ENCODE peak calls at places on chromosomes 6 and 20, in seven cellular contexts. One of them, this sample, is unnamed.

GRCh38 chr20:12835999-12836398 is 172.8 kb upstream of the SPTLC3 start:
- DNase-seq in GM12878: no peak
- DNase-seq in A549: no peak
- DNase-seq in K562: no peak
- DNase-seq in HCT116: no peak
- DNase-seq in HepG2: no peak
- DNase-seq in H1: peak
- DNase-seq in this sample: no peak

GRCh38 chr6:112360498-112360897 is 13.4 kb downstream of the RFPL4B start:
- DNase-seq in GM12878: no peak
- DNase-seq in A549: no peak
- DNase-seq in K562: no peak
- DNase-seq in HCT116: no peak
- DNase-seq in HepG2: no peak
- DNase-seq in H1: no peak
- DNase-seq in this sample: peak

GRCh38 chr6:111808493-111808892 is 64.8 kb downstream of the FYN start:
- DNase-seq in GM12878: no peak
- DNase-seq in A549: no peak
- DNase-seq in K562: no peak
- DNase-seq in HCT116: no peak
- DNase-seq in HepG2: no peak
- DNase-seq in H1: no peak
- DNase-seq in this sample: no peak

GRCh38 chr6:90005048-90005827 is 111.0 kb downstream of the GJA10 start:
- DNase-seq in GM12878: no peak
- DNase-seq in A549: no peak
- DNase-seq in K562: no peak
- DNase-seq in HCT116: no peak
- DNase-seq in HepG2: no peak
- DNase-seq in H1: no peak
- DNase-seq in this sample: no peak

GRCh38 chr6:78629154-78629721 is 238.1 kb upstream of the IRAK1BP1 start:
- DNase-seq in GM12878: no peak
- DNase-seq in A549: no peak
- DNase-seq in K562: no peak
- DNase-seq in HCT116: no peak
- DNase-seq in HepG2: no peak
- DNase-seq in H1: no peak
- DNase-seq in this sample: peak

GRCh38 chr20:62500237-62500864 is 24.6 kb upstream of the GATA5 start:
- DNase-seq in GM12878: no peak
- DNase-seq in A549: peak
- DNase-seq in K562: peak
- DNase-seq in HCT116: peak
- DNase-seq in HepG2: peak
- DNase-seq in H1: no peak
- DNase-seq in this sample: peak

GRCh38 chr6:85703359-85703758 is 60.7 kb upstream of the SYNCRIP start:
- DNase-seq in GM12878: no peak
- DNase-seq in A549: no peak
- DNase-seq in K562: no peak
- DNase-seq in HCT116: no peak
- DNase-seq in HepG2: no peak
- DNase-seq in H1: no peak
- DNase-seq in this sample: no peak

GRCh38 chr6:99611148-99611547 is 4.5 kb downstream of the PRDM13 start:
- DNase-seq in GM12878: peak
- DNase-seq in A549: no peak
- DNase-seq in K562: no peak
- DNase-seq in HCT116: no peak
- DNase-seq in HepG2: no peak
- DNase-seq in H1: no peak
- DNase-seq in this sample: peak

GRCh38 chr6:132300323-132300949 is 100.8 kb downstream of the MOXD1 start:
- DNase-seq in GM12878: no peak
- DNase-seq in A549: peak
- DNase-seq in K562: no peak
- DNase-seq in HCT116: peak
- DNase-seq in HepG2: peak
- DNase-seq in H1: no peak
- DNase-seq in this sample: peak

GRCh38 chr6:152952045-152952444 is 30.8 kb downstream of the FBXO5 start:
- DNase-seq in GM12878: no peak
- DNase-seq in A549: no peak
- DNase-seq in K562: no peak
- DNase-seq in HCT116: no peak
- DNase-seq in HepG2: peak
- DNase-seq in H1: peak
- DNase-seq in this sample: peak

GRCh38 chr6:56753801-56754200 is 111.1 kb upstream of the DST start:
- DNase-seq in GM12878: no peak
- DNase-seq in A549: no peak
- DNase-seq in K562: no peak
- DNase-seq in HCT116: no peak
- DNase-seq in HepG2: no peak
- DNase-seq in H1: no peak
- DNase-seq in this sample: no peak

GRCh38 chr20:58557713-58558335 is 42.6 kb upstream of the APCDD1L start:
- DNase-seq in GM12878: no peak
- DNase-seq in A549: no peak
- DNase-seq in K562: no peak
- DNase-seq in HCT116: no peak
- DNase-seq in HepG2: no peak
- DNase-seq in H1: no peak
- DNase-seq in this sample: peak

GRCh38 chr20:58420798-58421496 is 31.9 kb downstream of the VAPB start:
- DNase-seq in GM12878: no peak
- DNase-seq in A549: peak
- DNase-seq in K562: no peak
- DNase-seq in HCT116: peak
- DNase-seq in HepG2: no peak
- DNase-seq in H1: no peak
- DNase-seq in this sample: peak

GRCh38 chr6:38713812-38714211 is 1.3 kb upstream of the DNAH8 start:
- DNase-seq in GM12878: no peak
- DNase-seq in A549: no peak
- DNase-seq in K562: no peak
- DNase-seq in HCT116: no peak
- DNase-seq in HepG2: no peak
- DNase-seq in H1: no peak
- DNase-seq in this sample: no peak

GRCh38 chr20:47810116-47810672 is 24.9 kb upstream of the SULF2 start:
- DNase-seq in GM12878: no peak
- DNase-seq in A549: no peak
- DNase-seq in K562: no peak
- DNase-seq in HCT116: no peak
- DNase-seq in HepG2: no peak
- DNase-seq in H1: no peak
- DNase-seq in this sample: no peak

GRCh38 chr20:8227293-8227692 is 95.2 kb downstream of the PLCB1 start:
- DNase-seq in GM12878: no peak
- DNase-seq in A549: no peak
- DNase-seq in K562: no peak
- DNase-seq in HCT116: no peak
- DNase-seq in HepG2: no peak
- DNase-seq in H1: no peak
- DNase-seq in this sample: no peak
- TF ChIP-seq CEBPB in GM12878: no peak
- TF ChIP-seq CEBPB in A549: no peak
- TF ChIP-seq CEBPB in K562: no peak
- TF ChIP-seq CEBPB in HCT116: no peak
- TF ChIP-seq CEBPB in HepG2: no peak
- TF ChIP-seq CEBPB in H1: no peak
- TF ChIP-seq CEBPB in this sample: no peak

DNA sequence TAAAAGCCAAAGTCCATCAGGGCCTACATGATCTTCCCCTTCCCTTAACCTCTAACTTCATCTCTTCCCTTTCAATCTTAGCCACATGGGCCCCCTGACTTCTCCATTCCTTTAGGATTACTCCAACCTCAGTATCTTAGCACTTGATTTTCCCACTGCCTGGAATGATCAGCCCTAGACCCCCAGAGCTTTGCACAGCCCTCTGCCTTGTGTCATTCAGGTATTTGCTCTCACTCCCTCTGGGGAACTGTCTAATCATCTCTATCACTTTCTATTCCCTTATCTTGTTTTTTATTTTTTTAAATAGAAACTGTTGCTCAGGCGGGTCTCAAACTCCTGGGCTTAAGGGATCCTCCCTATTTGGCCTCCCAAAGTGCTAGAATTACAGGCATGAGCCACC is 13.3 kb upstream of the ZNFX1 start:
- DNase-seq in GM12878: no peak
- DNase-seq in A549: no peak
- DNase-seq in K562: no peak
- DNase-seq in HCT116: no peak
- DNase-seq in HepG2: no peak
- DNase-seq in H1: no peak
- DNase-seq in this sample: no peak
- H3K27ac ChIP-seq in GM12878: peak
- H3K27ac ChIP-seq in A549: no peak
- H3K27ac ChIP-seq in K562: peak
- H3K27ac ChIP-seq in HCT116: peak
- H3K27ac ChIP-seq in HepG2: peak
- H3K27ac ChIP-seq in H1: no peak
- H3K27ac ChIP-seq in this sample: no peak

GRCh38 chr6:139372326-139373153 is 1.9 kb downstream of the CITED2 start:
- DNase-seq in GM12878: no peak
- DNase-seq in A549: no peak
- DNase-seq in K562: no peak
- DNase-seq in HCT116: no peak
- DNase-seq in HepG2: no peak
- DNase-seq in H1: no peak
- DNase-seq in this sample: peak

GRCh38 chr6:139370047-139370706 is 4.3 kb downstream of the CITED2 start:
- DNase-seq in GM12878: no peak
- DNase-seq in A549: no peak
- DNase-seq in K562: no peak
- DNase-seq in HCT116: no peak
- DNase-seq in HepG2: peak
- DNase-seq in H1: no peak
- DNase-seq in this sample: peak

GRCh38 chr6:139373154-139373927 is 1.1 kb downstream of the CITED2 start:
- DNase-seq in GM12878: peak
- DNase-seq in A549: peak
- DNase-seq in K562: peak
- DNase-seq in HCT116: no peak
- DNase-seq in HepG2: peak
- DNase-seq in H1: no peak
- DNase-seq in this sample: peak

GRCh38 chr6:139370707-139371345 is 3.6 kb downstream of the CITED2 start:
- DNase-seq in GM12878: no peak
- DNase-seq in A549: no peak
- DNase-seq in K562: no peak
- DNase-seq in HCT116: no peak
- DNase-seq in HepG2: no peak
- DNase-seq in H1: no peak
- DNase-seq in this sample: peak

DNA sequence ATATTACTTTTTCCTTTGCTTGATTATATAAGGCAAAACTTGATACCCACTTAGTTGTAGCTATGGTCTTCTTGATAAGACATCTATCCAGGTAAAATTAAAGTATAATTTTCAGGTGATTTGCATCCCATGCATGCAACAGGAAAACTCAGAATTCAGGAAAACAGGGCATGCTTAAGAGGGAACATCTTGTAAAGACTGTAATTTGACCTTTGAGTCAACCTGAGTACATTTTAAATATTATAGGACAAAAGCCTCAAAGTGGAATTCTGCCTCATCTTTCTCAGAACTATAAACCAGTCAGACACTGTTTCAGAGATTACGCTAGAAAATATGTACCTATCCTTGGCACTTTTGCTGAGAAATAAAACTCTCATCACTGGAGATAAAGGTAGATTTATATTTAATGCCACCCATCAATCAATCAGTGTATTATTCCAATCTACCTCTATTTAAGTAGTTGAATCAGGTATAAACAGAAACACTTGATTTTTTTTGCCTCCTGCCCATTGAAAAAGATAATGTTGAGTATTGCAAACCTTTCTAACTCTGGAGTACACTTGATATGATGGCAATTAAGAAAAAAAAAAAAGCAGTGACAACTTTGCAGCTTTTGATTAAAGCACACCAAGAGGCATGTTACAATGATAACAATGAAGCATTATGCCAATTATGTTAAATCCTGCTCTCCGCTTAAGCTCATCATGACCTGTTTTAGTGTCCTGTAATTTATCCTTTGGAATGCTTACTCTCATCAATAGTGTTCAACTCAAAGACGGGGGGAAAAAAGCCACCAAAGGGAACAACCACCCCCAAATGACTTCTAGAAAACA is 2.8 kb downstream of the CITED2 start:
- DNase-seq in GM12878: no peak
- DNase-seq in A549: no peak
- DNase-seq in K562: no peak
- DNase-seq in HCT116: no peak
- DNase-seq in HepG2: no peak
- DNase-seq in H1: no peak
- DNase-seq in this sample: peak
- H3K4me3 ChIP-seq in GM12878: peak
- H3K4me3 ChIP-seq in A549: peak
- H3K4me3 ChIP-seq in K562: peak
- H3K4me3 ChIP-seq in HCT116: no peak
- H3K4me3 ChIP-seq in HepG2: peak
- H3K4me3 ChIP-seq in H1: peak
- H3K4me3 ChIP-seq in this sample: peak

DNA sequence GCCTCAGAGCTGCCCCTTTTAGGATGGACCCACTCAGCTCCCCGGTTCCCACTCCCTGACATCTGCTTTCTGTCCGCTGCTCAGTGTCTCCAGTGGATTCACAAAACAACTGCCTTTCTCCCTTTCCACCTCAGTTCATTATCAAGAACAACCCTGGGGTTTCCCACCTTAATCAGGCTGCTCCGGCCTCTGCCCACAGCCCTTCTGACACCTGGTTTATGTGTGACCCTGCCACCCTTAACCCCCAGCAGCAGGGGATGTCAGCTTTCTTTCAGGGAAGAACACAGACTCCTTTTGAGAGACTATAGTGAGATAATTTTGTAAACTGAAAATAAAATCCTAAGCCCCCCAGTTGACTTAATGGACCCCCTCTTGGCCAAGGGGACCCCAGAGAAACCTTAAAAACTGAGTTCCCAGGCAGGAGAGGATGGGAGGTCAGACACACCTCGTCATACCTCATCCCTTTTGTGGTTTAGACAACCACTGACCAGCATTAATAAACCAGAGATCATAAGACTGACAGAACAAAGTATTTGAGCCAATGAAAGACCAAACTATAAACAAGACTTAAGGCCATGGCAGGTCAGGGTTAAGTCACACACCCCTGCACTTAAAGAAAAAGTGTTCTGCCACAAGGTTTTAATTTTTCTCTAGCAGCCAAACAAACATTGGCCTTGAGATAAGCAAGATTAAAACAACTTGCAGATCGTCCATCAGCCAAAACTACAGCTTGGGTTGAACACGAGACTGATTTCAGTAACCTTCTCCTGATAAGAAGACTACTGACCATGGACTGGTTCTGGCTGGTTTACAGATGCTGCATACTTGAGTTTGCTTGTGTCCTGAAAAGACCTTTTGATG is 42.4 kb upstream of the DDR1 start:
- DNase-seq in GM12878: no peak
- DNase-seq in A549: no peak
- DNase-seq in K562: no peak
- DNase-seq in HCT116: no peak
- DNase-seq in HepG2: no peak
- DNase-seq in H1: no peak
- DNase-seq in this sample: peak
- TF ChIP-seq CEBPB in GM12878: no peak
- TF ChIP-seq CEBPB in A549: no peak
- TF ChIP-seq CEBPB in K562: no peak
- TF ChIP-seq CEBPB in HCT116: no peak
- TF ChIP-seq CEBPB in HepG2: no peak
- TF ChIP-seq CEBPB in H1: no peak
- TF ChIP-seq CEBPB in this sample: no peak

This sample was measured in IMR-90.